ENCODE peak calls at places on chromosomes 6 and 20, in ten cellular contexts. J is body of pancreas, L is Right ventricle myocardium inferior, B is neural progenitor cell, D is adrenal gland, G is COR-L47, I is HEK293T, H is NAMALWA, T is NCI-H774, E is AG04450. Z is an unnamed sample.

GRCh38 chr6:2970753-2971419 is 481 bp downstream of the SERPINB6 start:
- DNase-seq in E (no peak), G (no peak), H (no peak), J (peak), L (peak), I (peak), T (peak), D (peak), B (peak), Z (peak)

GRCh38 chr6:25377672-25378071 is 98.5 kb downstream of the CARMIL1 start:
- DNase-seq in J (no peak), L (no peak), D (no peak), I (no peak), G (no peak), T (no peak), B (no peak), H (peak), E (no peak), Z (no peak)

GRCh38 chr20:38152175-38153010 is 12.7 kb downstream of the TGM2 start:
- DNase-seq in B (no peak), D (peak), H (no peak), T (no peak), J (peak), G (peak), L (peak), I (no peak), E (no peak), Z (peak)

GRCh38 chr6:131382646-131383045 is 190.4 kb upstream of the ARG1 start:
- DNase-seq in G (peak), L (no peak), B (no peak), H (no peak), E (no peak), D (no peak), I (no peak), T (no peak), J (no peak), Z (no peak)

GRCh38 chr6:35970181-35970580 is 49.3 kb upstream of the SRPK1 start:
- DNase-seq in D (no peak), B (no peak), H (no peak), G (no peak), I (no peak), T (no peak), L (no peak), E (no peak), J (no peak), Z (peak)

GRCh38 chr20:17281478-17281877 is 54.6 kb downstream of the PCSK2 start:
- DNase-seq in J (peak), E (no peak), L (no peak), T (peak), I (peak), B (peak), H (peak), D (peak), G (peak), Z (peak)

GRCh38 chr6:3259491-3259958 is 778 bp downstream of the PSMG4 start:
- DNase-seq in B (peak), L (no peak), T (peak), G (peak), I (peak), H (peak), D (peak), J (peak), E (no peak), Z (peak)

GRCh38 chr6:44028767-44029166 is 98.5 kb downstream of the MRPL14 start:
- DNase-seq in I (no peak), T (no peak), B (no peak), D (no peak), G (no peak), H (no peak), J (no peak), E (no peak), L (no peak), Z (no peak)

GRCh38 chr20:61930776-61931475 is 134.8 kb downstream of the TAF4 start:
- DNase-seq in J (no peak), B (no peak), I (no peak), L (peak), G (no peak), T (no peak), H (no peak), E (no peak), D (no peak), Z (no peak)

GRCh38 chr6:127690092-127690491 is 113.1 kb downstream of the C6orf58 start:
- DNase-seq in T (peak), J (no peak), L (no peak), H (peak), E (peak), I (peak), D (no peak), B (peak), G (no peak), Z (peak)

GRCh38 chr20:43584448-43585138 is 6.1 kb upstream of the IFT52 start:
- DNase-seq in T (no peak), D (no peak), H (no peak), B (no peak), L (no peak), J (no peak), I (no peak), E (peak), G (no peak), Z (peak)

GRCh38 chr6:136655251-136656014 is 105.2 kb upstream of the MAP7 start:
- DNase-seq in D (no peak), G (no peak), L (no peak), E (no peak), B (no peak), I (no peak), H (no peak), T (no peak), J (peak), Z (no peak)

GRCh38 chr20:45343445-45343866 is 4.8 kb downstream of the SDC4 start:
- DNase-seq in D (no peak), G (peak), E (no peak), T (peak), J (peak), L (no peak), H (no peak), I (no peak), B (no peak), Z (no peak)

GRCh38 chr20:31595654-31596411 is 9.3 kb upstream of the ID1 start:
- DNase-seq in H (no peak), L (peak), B (peak), D (peak), G (no peak), J (no peak), I (no peak), T (peak), E (peak), Z (peak)

GRCh38 chr20:32964575-32964974 is 39.7 kb downstream of the SUN5 start:
- DNase-seq in D (no peak), H (no peak), L (no peak), J (no peak), T (no peak), E (no peak), G (no peak), I (no peak), B (no peak), Z (no peak)

GRCh38 chr20:2919518-2920245 is 46.4 kb downstream of the PTPRA start:
- DNase-seq in D (no peak), T (no peak), L (no peak), H (no peak), B (no peak), J (no peak), G (no peak), E (no peak), I (no peak), Z (no peak)

GRCh38 chr6:157228421-157229218 is 94.7 kb downstream of the TMEM242 start:
- DNase-seq in E (no peak), T (peak), I (no peak), H (peak), D (no peak), G (peak), B (peak), J (peak), L (peak), Z (peak)

GRCh38 chr20:51624157-51624731 is 81.7 kb upstream of the NFATC2 start:
- DNase-seq in H (peak), J (peak), L (no peak), D (peak), I (peak), B (peak), T (peak), E (no peak), G (peak), Z (peak)

GRCh38 chr20:14609328-14610221 is 272.2 kb upstream of the FLRT3 start:
- DNase-seq in I (no peak), E (no peak), D (no peak), G (no peak), L (no peak), T (no peak), J (no peak), H (no peak), B (no peak), Z (no peak)

GRCh38 chr6:117482240-117483003 is at the start of gene DCBLD1:
- DNase-seq in E (no peak), D (peak), L (peak), I (peak), B (peak), J (peak), G (peak), T (peak), H (peak), Z (peak)

GRCh38 chr20:37868998-37869861 is 33.7 kb upstream of the VSTM2L start:
- DNase-seq in L (no peak), I (no peak), T (no peak), J (no peak), D (no peak), H (no peak), E (no peak), G (no peak), B (peak), Z (no peak)

GRCh38 chr6:81720427-81720826 is 32.1 kb downstream of the TENT5A start:
- DNase-seq in T (no peak), D (no peak), L (no peak), E (no peak), B (no peak), I (no peak), H (no peak), G (no peak), J (no peak), Z (no peak)

GRCh38 chr6:153727910-153728309 is 311.1 kb upstream of the OPRM1 start:
- DNase-seq in G (no peak), H (no peak), L (no peak), B (no peak), E (no peak), I (no peak), T (no peak), D (no peak), J (no peak), Z (peak)

Z was measured in astrocyte of the hippocampus.